ENCODE peak calls at places on chromosomes 13 and 19, in nine cellular contexts. G is thoracic aorta; U is ascending aorta; X is breast epithelium; I is adrenal gland; Z is Caco-2; J is effector memory CD4-positive, alpha-beta T cell; M is pancreas; V is fibroblast of lung. C is an unnamed sample. For H3K4me1 and H3K27me3, the result is how much of the 10 kb centered on the place peaks cover.

GRCh38 chr19:14383898-14384669 is 2.8 kb downstream of the ADGRE5 start:
- DNase-seq in G (no peak), U (no peak), X (no peak), I (peak), Z (no peak), J (peak), M (peak), V (peak), C (no peak)

GRCh38 chr19:5691205-5691929 is 1.3 kb downstream of the RPL36 start:
- DNase-seq in G (no peak), U (no peak), X (peak), I (peak), Z (no peak), J (peak), M (peak), V (peak), C (no peak)

GRCh38 chr19:11164879-11165406 is 9.4 kb upstream of the SPC24 start:
- DNase-seq in G (no peak), U (peak), X (no peak), I (no peak), Z (no peak), J (no peak), M (no peak), V (peak), C (no peak)

GRCh38 chr19:45517238-45517637 is 10.0 kb downstream of the VASP start:
- DNase-seq in G (no peak), U (no peak), X (no peak), I (no peak), Z (no peak), J (no peak), M (no peak), V (no peak), C (no peak)

GRCh38 chr19:44752123-44752815 is 3.8 kb downstream of the BCL3 start:
- DNase-seq in G (no peak), U (no peak), X (no peak), I (no peak), Z (no peak), J (no peak), M (no peak), V (no peak), C (no peak)

GRCh38 chr19:41821003-41821735 is 23.3 kb downstream of the LYPD4 start:
- DNase-seq in G (no peak), U (no peak), X (no peak), I (no peak), Z (peak), J (no peak), M (no peak), V (peak), C (peak)

GRCh38 chr13:23695711-23696512 is 125.7 kb downstream of the TNFRSF19 start:
- DNase-seq in G (no peak), U (no peak), X (no peak), I (no peak), Z (no peak), J (peak), M (no peak), V (no peak), C (no peak)

GRCh38 chr19:13063461-13064091 is 39.1 kb downstream of the LYL1 start:
- DNase-seq in G (no peak), U (no peak), X (no peak), I (no peak), Z (no peak), J (no peak), M (no peak), V (no peak), C (no peak)

GRCh38 chr13:24220086-24220703 is 59.7 kb downstream of the SPATA13 start:
- DNase-seq in G (peak), U (no peak), X (no peak), I (peak), Z (peak), J (no peak), M (peak), V (peak), C (peak)

GRCh38 chr13:37923236-37923635 is 53.7 kb upstream of the TRPC4 start:
- DNase-seq in G (no peak), U (no peak), X (no peak), I (no peak), Z (no peak), J (no peak), M (no peak), V (no peak), C (no peak)

GRCh38 chr19:8640402-8641004 is 10.1 kb downstream of the NFILZ start:
- DNase-seq in G (no peak), U (no peak), X (no peak), I (peak), Z (peak), J (no peak), M (peak), V (no peak), C (no peak)

GRCh38 chr13:110615322-110616102 is at the start of gene NAXD:
- DNase-seq in G (peak), U (peak), X (peak), I (peak), Z (peak), J (peak), M (peak), V (peak), C (peak)

GRCh38 chr13:114100446-114101320 is 31.7 kb downstream of the RASA3 start:
- DNase-seq in G (no peak), U (no peak), X (peak), I (peak), Z (no peak), J (no peak), M (peak), V (peak), C (no peak)

GRCh38 chr13:26487781-26488180 is 69.7 kb upstream of the WASF3 start:
- DNase-seq in G (no peak), U (no peak), X (no peak), I (no peak), Z (no peak), J (no peak), M (no peak), V (no peak), C (no peak)

GRCh38 chr13:60150538-60150937 is 13.2 kb downstream of the DIAPH3 start:
- DNase-seq in G (no peak), U (no peak), X (no peak), I (no peak), Z (no peak), J (no peak), M (no peak), V (no peak), C (no peak)

GRCh38 chr13:61989984-61990383 is 574.3 kb upstream of the PCDH20 start:
- DNase-seq in G (no peak), U (no peak), X (no peak), I (no peak), Z (no peak), J (no peak), M (no peak), V (no peak), C (no peak)

GRCh38 chr13:113978741-113979481 is 5.0 kb upstream of the C13orf46 start:
- DNase-seq in G (no peak), U (no peak), X (no peak), I (no peak), Z (no peak), J (no peak), M (no peak), V (no peak), C (no peak)

GRCh38 chr13:111344471-111345191 is 24.2 kb downstream of the TEX29 start:
- DNase-seq in G (no peak), U (no peak), X (no peak), I (no peak), Z (peak), J (no peak), M (peak), V (peak), C (peak)

GRCh38 chr13:81874681-81875661 is 1534.0 kb upstream of the SPRY2 start:
- DNase-seq in G (no peak), U (no peak), X (no peak), I (no peak), Z (no peak), J (no peak), M (no peak), V (no peak), C (no peak)

GRCh38 chr13:89457977-89458376 is 1786.8 kb downstream of the SLITRK5 start:
- DNase-seq in G (no peak), U (no peak), X (no peak), I (no peak), Z (no peak), J (no peak), M (no peak), V (peak), C (no peak)

GRCh38 chr19:58563823-58564222 is 5.4 kb upstream of the UBE2M start:
- DNase-seq in G (no peak), U (no peak), X (peak), I (peak), Z (no peak), J (no peak), M (no peak), V (no peak), C (no peak)

GRCh38 chr13:23020246-23020843 is 160.4 kb upstream of the SGCG start:
- DNase-seq in G (no peak), U (no peak), X (no peak), I (peak), Z (peak), J (no peak), M (no peak), V (peak), C (peak)

GRCh38 chr13:50130686-50131051 is 115.4 kb downstream of the KCNRG start:
- DNase-seq in G (no peak), U (no peak), X (no peak), I (peak), Z (peak), J (no peak), M (no peak), V (no peak), C (peak)

GRCh38 chr19:4504297-4504701 is 14.0 kb downstream of the PLIN4 start:
- DNase-seq in G (no peak), U (no peak), X (no peak), I (no peak), Z (no peak), J (no peak), M (no peak), V (no peak), C (no peak)

GRCh38 chr13:85277753-85278152 is 521.5 kb downstream of the SLITRK6 start:
- DNase-seq in G (no peak), U (no peak), X (no peak), I (no peak), Z (no peak), J (no peak), M (no peak), V (peak), C (no peak)

GRCh38 chr19:58543826-58544590 is at the start of gene TRIM28:
- DNase-seq in G (peak), U (peak), X (peak), I (peak), Z (peak), J (peak), M (peak), V (peak), C (peak)

DNA sequence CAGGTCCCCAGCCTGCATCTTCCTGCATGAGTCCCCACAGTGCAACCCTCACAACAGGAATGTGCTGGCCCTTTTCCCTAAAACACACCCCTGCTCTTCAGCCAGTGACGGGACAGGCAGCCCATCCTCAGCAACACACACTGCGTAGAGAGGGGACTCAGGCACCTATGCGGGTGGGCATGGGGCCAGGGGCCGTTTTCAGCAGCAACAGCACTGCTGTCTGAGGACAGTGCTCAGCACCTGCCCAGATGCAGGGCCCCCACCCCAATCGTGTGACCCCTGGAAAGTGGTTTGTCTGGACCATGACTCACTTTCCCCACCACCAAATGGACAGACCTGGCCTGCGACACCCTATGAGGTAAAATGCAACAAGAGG is 28.0 kb upstream of the ISYNA1 start:
- DNase-seq in G (no peak), U (no peak), X (no peak), I (no peak), Z (no peak), J (no peak), M (no peak), V (no peak), C (no peak)
- H3K4me1 ChIP-seq in G (under half), U (under half), X (under half), I (under half), Z (under half), J (under half), M (under half), V (under half), C (under half)

DNA sequence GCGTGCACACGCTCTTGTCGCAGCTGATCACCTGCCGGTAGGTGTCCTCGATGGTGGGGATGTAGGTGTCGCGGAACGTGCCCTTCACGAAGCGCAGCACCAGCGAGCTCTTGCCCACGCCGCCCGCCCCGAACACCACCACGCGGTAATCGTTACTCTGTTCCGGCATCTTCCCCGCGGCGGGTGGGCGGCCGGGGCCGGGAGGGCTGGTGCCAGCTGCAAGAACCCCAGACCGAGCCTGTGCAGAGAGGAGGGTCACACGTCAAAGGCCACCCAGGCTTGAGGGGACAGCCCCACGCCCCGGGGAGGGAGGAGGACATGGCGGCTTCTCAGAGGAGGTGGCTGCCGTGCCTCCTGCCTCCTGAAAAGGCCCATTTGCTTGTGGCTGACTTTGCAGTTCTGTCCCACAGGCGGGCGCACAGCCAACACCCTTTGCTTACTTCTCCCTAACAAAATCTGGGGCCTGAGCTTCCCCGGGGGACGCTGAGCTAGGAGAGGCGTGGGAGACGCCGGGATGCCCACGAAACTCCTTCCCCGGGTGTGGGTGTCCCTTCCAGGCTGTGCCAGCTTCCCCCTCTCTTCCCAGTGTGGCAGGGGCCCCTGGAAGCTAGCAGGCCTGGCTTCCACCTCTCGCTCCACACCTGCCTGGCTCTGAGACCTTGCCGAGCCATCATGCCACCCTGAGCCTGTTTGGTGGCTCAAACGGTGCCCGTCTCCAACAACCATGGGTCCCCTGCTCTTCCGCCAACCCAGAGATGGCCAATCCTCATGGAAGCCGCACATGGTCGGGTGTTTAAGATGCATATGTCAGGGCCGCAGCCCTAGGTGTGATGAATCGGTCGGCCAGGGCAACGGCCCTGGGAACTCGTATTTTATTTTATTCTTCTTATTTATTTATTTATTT is 3.3 kb downstream of the DIRAS1 start:
- DNase-seq in G (no peak), U (no peak), X (no peak), I (no peak), Z (no peak), J (no peak), M (no peak), V (no peak), C (no peak)
- H3K27me3 ChIP-seq in G (under half), U (under half), X (under half), I (under half), Z (under half), J (under half), M (under half), V (under half), C (under half)

GRCh38 chr13:74274946-74275345 is 140.7 kb upstream of the KLF12 start:
- DNase-seq in G (no peak), U (no peak), X (no peak), I (no peak), Z (no peak), J (no peak), M (no peak), V (peak), C (no peak)

GRCh38 chr13:74270018-74270417 is 135.8 kb upstream of the KLF12 start:
- DNase-seq in G (no peak), U (no peak), X (no peak), I (no peak), Z (no peak), J (no peak), M (no peak), V (no peak), C (no peak)

GRCh38 chr13:74273591-74273990 is 139.4 kb upstream of the KLF12 start:
- DNase-seq in G (no peak), U (no peak), X (no peak), I (no peak), Z (no peak), J (no peak), M (no peak), V (peak), C (no peak)

DNA sequence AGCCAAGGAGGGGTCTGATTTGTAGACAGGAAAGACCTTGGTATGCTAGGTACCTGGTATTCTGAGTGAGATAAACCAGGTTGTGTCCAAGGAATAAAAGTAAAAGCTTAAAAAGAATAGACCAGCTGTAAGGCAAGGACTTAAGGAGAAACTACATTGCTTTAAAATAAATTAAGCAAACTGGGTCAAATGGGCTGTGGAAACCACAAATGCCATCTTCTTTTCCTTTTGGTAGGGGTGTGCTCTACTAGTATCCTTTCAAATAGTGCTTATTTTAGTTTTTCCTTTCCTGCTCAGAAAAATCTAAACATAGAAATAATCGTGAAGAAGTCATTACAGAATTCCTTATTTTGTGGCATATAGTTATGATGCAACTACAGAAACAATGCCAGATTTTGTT is 138.6 kb upstream of the KLF12 start:
- DNase-seq in G (no peak), U (no peak), X (no peak), I (no peak), Z (no peak), J (no peak), M (no peak), V (no peak), C (no peak)
- H3K4me1 ChIP-seq in G (under half), U (under half), X (under half), I (under half), Z (under half), J (under half), M (under half), V (under half), C (under half)

GRCh38 chr19:28964500-28964899 is 248.5 kb downstream of the UQCRFS1 start:
- DNase-seq in G (no peak), U (no peak), X (no peak), I (no peak), Z (no peak), J (no peak), M (no peak), V (no peak), C (no peak)
- H3K27me3 ChIP-seq in G (under half), U (under half), X (under half), I (under half), Z (under half), J (under half), M (under half), V (under half), C (under half)

GRCh38 chr13:48233886-48234488 is 981 bp downstream of the ITM2B start:
- DNase-seq in G (no peak), U (no peak), X (no peak), I (no peak), Z (no peak), J (no peak), M (no peak), V (peak), C (no peak)
- H3K4me1 ChIP-seq in G (under half), U (under half), X (under half), I (half or more), Z (under half), J (under half), M (under half), V (under half), C (under half)

DNA sequence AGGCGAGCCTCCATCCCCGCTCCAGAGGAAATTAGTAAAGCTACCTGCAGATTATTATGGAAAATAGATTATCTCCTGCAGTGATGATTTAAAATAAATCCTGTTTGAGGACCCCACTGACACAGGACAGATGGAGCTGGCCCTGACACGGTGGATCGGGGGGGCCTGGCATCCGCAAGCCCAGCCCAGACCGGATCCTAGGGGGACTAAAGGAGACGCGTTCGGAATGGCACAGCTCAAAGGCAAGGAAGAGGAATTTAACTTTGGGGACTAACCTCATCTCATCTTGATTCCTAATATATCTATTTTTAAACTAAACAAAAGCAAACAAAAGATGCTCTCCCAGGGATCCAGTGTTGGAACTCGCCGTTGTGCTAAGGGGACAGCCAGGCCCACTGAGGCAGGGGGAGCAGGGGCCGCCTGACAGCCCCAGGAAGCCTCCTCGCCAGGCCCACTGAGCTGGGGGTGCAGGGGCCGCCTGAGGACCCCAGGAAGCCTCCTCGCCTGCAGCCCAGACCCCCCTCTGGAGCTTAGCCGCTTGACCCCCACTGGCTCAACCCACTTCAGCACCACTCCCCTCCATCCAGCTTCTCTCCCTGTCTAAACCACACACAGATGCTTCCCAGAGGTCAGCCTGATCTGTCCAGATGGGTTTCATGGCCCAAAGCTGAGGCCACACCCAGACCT is 78.6 kb downstream of the SPACA7 start:
- DNase-seq in G (no peak), U (no peak), X (no peak), I (no peak), Z (no peak), J (no peak), M (no peak), V (no peak), C (no peak)
- H3K27me3 ChIP-seq in G (under half), U (under half), X (under half), I (under half), Z (under half), J (under half), M (under half), V (under half), C (under half)

DNA sequence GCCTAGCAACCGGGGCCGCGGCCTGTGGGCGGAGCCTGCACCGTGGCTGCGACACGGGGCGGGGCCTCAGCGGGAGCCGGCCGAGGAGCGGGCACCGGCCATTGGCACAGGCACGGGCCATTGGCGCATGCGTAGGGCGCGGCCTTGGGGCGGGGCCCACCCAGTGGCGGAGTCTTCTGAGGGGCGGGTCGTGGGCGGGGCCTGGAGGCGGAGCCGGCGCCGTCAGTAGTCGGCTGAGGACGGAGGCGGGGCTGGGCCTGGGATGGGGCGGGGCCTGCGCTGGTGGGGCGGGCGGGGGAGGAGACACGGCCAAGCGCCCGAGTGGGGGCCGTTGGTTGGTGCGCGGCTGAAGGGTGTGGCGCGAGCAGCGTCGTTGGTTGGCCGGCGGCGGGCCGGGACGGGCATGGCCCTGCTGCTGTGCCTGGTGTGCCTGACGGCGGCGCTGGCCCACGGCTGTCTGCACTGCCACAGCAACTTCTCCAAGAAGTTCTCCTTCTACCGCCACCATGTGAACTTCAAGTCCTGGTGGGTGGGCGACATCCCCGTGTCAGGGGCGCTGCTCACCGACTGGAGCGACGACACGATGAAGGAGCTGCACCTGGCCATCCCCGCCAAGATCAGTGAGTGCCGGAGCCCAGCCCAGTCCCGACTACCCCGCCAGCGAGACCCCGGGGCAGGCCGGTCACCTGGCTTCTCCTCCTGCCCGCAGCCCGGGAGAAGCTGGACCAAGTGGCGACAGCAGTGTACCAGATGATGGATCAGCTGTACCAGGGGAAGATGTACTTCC is at the start of gene IZUMO4:
- DNase-seq in G (peak), U (peak), X (peak), I (peak), Z (peak), J (peak), M (peak), V (peak), C (peak)
- H3K4me1 ChIP-seq in G (under half), U (under half), X (under half), I (under half), Z (under half), J (under half), M (under half), V (under half), C (under half)

GRCh38 chr13:99992912-99993311 is 11.3 kb downstream of the ZIC2 start:
- DNase-seq in G (no peak), U (no peak), X (no peak), I (no peak), Z (no peak), J (no peak), M (no peak), V (peak), C (peak)
- H3K27me3 ChIP-seq in G (half or more), U (half or more), X (half or more), I (half or more), Z (under half), J (half or more), M (under half), V (half or more), C (half or more)

C was measured in neuronal stem cell.